ENCODE peak calls at places on chromosomes 5 and 9, in six cellular contexts. Q, V, F, M, U and H are unnamed samples.

GRCh38 chr5:92544567-92544966 is 1036.5 kb downstream of the NR2F1-AS1 start:
- DNase-seq in Q (no peak), V (no peak), F (no peak), M (no peak), U (peak), H (no peak)

GRCh38 chr5:1176473-1177391 is 24.7 kb upstream of the SLC6A19 start:
- DNase-seq in Q (no peak), V (no peak), F (peak), M (no peak), U (no peak), H (no peak)

GRCh38 chr9:85630676-85631075 is 111.1 kb downstream of the AGTPBP1 start:
- DNase-seq in Q (no peak), V (no peak), F (no peak), M (peak), U (no peak), H (no peak)

GRCh38 chr9:37566716-37567115 is 9.5 kb downstream of the FBXO10 start:
- DNase-seq in Q (no peak), V (no peak), F (no peak), M (no peak), U (no peak), H (no peak)

GRCh38 chr9:89153618-89154017 is 25.0 kb downstream of the SHC3 start:
- DNase-seq in Q (no peak), V (no peak), F (peak), M (peak), U (peak), H (no peak)

GRCh38 chr5:135239461-135240282 is 159.4 kb downstream of the MACROH2A1 start:
- DNase-seq in Q (peak), V (no peak), F (no peak), M (no peak), U (peak), H (peak)

GRCh38 chr9:34552606-34552981 is 29.8 kb upstream of the ENHO start:
- DNase-seq in Q (peak), V (no peak), F (no peak), M (no peak), U (no peak), H (no peak)

GRCh38 chr5:124289122-124289521 is 457.3 kb downstream of the ZNF608 start:
- DNase-seq in Q (no peak), V (no peak), F (peak), M (no peak), U (no peak), H (no peak)

GRCh38 chr9:85859751-85860150 is 81.2 kb upstream of the NAA35 start:
- DNase-seq in Q (no peak), V (no peak), F (no peak), M (peak), U (no peak), H (no peak)

GRCh38 chr9:75121914-75122558 is 33.7 kb downstream of the OSTF1 start:
- DNase-seq in Q (no peak), V (no peak), F (no peak), M (no peak), U (no peak), H (no peak)

GRCh38 chr5:79873216-79873615 is 117.8 kb downstream of the MTX3 start:
- DNase-seq in Q (no peak), V (no peak), F (no peak), M (no peak), U (no peak), H (no peak)

GRCh38 chr5:59115345-59115744 is 532.5 kb downstream of the RAB3C start:
- DNase-seq in Q (no peak), V (no peak), F (no peak), M (no peak), U (peak), H (no peak)

GRCh38 chr5:34957857-34958690 is 28.7 kb downstream of the DNAJC21 start:
- DNase-seq in Q (no peak), V (peak), F (no peak), M (peak), U (peak), H (no peak)

GRCh38 chr9:38043931-38044623 is 24.9 kb downstream of the SHB start:
- DNase-seq in Q (no peak), V (no peak), F (no peak), M (peak), U (no peak), H (no peak)

GRCh38 chr9:91185193-91185886 is 176.4 kb downstream of the AUH start:
- DNase-seq in Q (no peak), V (no peak), F (no peak), M (no peak), U (no peak), H (no peak)

GRCh38 chr9:87063246-87063645 is 115.9 kb upstream of the GAS1 start:
- DNase-seq in Q (no peak), V (no peak), F (no peak), M (no peak), U (no peak), H (no peak)

GRCh38 chr9:7782390-7783120 is 17.0 kb downstream of the DMAC1 start:
- DNase-seq in Q (no peak), V (no peak), F (no peak), M (no peak), U (no peak), H (no peak)

GRCh38 chr9:37309136-37309535 is 113.4 kb upstream of the GRHPR start:
- DNase-seq in Q (no peak), V (peak), F (no peak), M (peak), U (no peak), H (no peak)

GRCh38 chr9:110115868-110116542 is 92.0 kb downstream of the C9orf152 start:
- DNase-seq in Q (no peak), V (no peak), F (no peak), M (peak), U (peak), H (no peak)

GRCh38 chr5:171418982-171419662 is at the start of gene FGF18:
- DNase-seq in Q (peak), V (peak), F (peak), M (peak), U (peak), H (peak)

GRCh38 chr5:54895816-54896341 is 89.5 kb downstream of the ESM1 start:
- DNase-seq in Q (no peak), V (peak), F (no peak), M (peak), U (peak), H (no peak)

GRCh38 chr9:6733243-6733642 is 24.5 kb upstream of the KDM4C start:
- DNase-seq in Q (peak), V (no peak), F (no peak), M (no peak), U (no peak), H (no peak)

GRCh38 chr5:72648511-72648910 is 141.3 kb upstream of the ZNF366 start:
- DNase-seq in Q (no peak), V (no peak), F (peak), M (peak), U (no peak), H (no peak)

GRCh38 chr5:44085083-44085482 is 304.1 kb downstream of the FGF10 start:
- DNase-seq in Q (no peak), V (no peak), F (no peak), M (no peak), U (no peak), H (no peak)

GRCh38 chr5:107449369-107449768 is 221.4 kb downstream of the EFNA5 start:
- DNase-seq in Q (no peak), V (peak), F (no peak), M (no peak), U (no peak), H (no peak)

GRCh38 chr9:127968717-127969383 is 11.9 kb downstream of the EEIG1 start:
- DNase-seq in Q (no peak), V (no peak), F (peak), M (peak), U (peak), H (no peak)

GRCh38 chr9:107548298-107549142 is 59.0 kb upstream of the KLF4 start:
- DNase-seq in Q (no peak), V (no peak), F (peak), M (peak), U (peak), H (no peak)

GRCh38 chr5:172007153-172007794 is 836 bp upstream of the FBXW11 start:
- DNase-seq in Q (no peak), V (peak), F (no peak), M (peak), U (no peak), H (no peak)

GRCh38 chr9:113535756-113536155 is 72.2 kb downstream of the RGS3 start:
- DNase-seq in Q (peak), V (no peak), F (no peak), M (no peak), U (no peak), H (no peak)

GRCh38 chr5:105508519-105508918 is 1945.9 kb upstream of the NUDT12 start:
- DNase-seq in Q (no peak), V (no peak), F (no peak), M (peak), U (peak), H (no peak)

GRCh38 chr5:160119142-160119904 is at the start of gene PWWP2A:
- DNase-seq in Q (peak), V (peak), F (peak), M (peak), U (peak), H (peak)
- TF ChIP-seq CTCF in Q (peak), V (peak), F (peak), M (no peak), U (no peak), H (peak)

DNA sequence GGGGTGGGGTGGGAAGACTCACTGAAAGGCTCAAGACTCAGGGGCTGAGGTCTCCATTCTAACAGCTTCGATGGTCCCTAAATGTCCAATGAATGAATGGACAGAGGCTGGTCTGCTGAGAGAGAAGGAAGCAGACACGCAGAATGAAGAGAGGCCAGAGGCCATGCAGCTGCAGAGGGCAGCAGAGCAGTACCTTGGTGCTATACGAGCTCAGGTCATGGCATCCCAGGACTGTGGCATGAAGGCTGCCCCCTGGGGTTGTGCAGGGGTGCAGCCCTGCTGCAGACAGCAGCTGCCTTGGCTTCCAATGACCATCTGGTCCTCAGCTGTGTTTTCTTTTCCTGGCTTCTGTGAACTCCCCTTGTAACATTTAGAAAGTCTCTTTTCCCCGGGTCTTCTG is 15.2 kb upstream of the CORO2A start:
- DNase-seq in Q (no peak), V (no peak), F (no peak), M (no peak), U (no peak), H (no peak)
- TF ChIP-seq CTCF in Q (no peak), V (peak), F (no peak), M (no peak), U (peak), H (no peak)

GRCh38 chr5:53128481-53128880 is 18.9 kb upstream of the MOCS2 start:
- DNase-seq in Q (no peak), V (no peak), F (no peak), M (no peak), U (no peak), H (no peak)

GRCh38 chr5:53126514-53126913 is 17.0 kb upstream of the MOCS2 start:
- DNase-seq in Q (no peak), V (no peak), F (no peak), M (peak), U (peak), H (no peak)

GRCh38 chr5:53127107-53127506 is 17.6 kb upstream of the MOCS2 start:
- DNase-seq in Q (no peak), V (no peak), F (no peak), M (no peak), U (no peak), H (no peak)

GRCh38 chr5:53120165-53120564 is 10.6 kb upstream of the MOCS2 start:
- DNase-seq in Q (no peak), V (no peak), F (no peak), M (no peak), U (no peak), H (no peak)

DNA sequence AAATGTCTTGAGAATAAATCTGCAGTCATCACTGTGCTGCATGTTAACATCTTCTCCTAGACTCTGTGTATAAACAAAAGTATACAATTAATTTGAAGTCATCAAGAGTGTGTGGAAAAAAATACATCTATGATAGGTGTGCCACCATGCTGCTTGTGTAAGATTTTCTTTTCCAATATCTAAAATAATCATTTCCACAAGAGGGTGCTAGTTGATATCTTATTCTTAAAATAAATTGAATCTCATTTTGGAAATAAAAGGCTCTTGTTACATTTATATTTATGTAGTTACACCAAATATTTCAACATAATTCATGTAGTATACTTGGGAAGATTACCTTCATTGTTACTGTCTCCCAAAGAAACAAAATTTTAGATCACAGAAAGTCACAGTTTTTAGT is 14.1 kb upstream of the MOCS2 start:
- DNase-seq in Q (no peak), V (no peak), F (no peak), M (peak), U (peak), H (no peak)
- TF ChIP-seq CTCF in Q (no peak), V (peak), F (no peak), M (no peak), U (no peak), H (peak)

DNA sequence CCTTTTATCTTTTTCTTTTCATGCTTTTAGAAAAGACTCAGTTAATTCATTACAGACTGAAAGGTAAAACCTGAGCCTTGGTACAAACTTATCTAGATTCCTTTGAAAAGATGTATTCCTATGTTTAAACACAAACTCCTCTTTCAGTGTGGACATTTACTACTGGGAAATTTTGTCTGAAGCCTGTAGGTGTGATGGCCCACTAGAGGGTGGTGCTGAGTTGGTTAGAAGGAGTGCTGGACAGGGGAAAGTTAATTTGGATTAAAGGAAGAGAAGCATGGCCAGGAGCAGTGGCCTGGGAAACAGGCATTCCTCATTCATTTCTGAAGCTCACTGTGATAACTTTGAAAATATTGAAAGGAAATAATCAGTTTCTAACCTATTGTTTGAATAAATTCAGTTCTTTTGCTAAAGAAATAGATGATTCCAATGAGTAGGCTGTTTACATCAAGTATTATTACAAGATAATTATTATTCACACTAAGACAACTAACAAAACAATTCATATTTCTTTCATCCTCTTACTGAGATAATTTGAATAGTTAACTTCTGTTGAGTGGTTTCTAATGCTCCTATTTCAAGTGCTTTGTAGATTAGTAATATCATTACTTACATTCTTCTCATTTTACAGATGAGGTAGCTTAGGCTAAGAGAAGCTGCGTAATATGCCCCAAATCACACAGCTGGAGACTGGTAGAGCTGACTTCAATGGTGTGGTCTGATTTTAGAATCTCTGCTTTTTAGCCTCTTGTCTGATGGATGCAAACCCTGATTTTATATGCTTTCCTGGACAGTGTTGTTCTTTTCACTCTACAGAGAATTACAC is 150.9 kb downstream of the ADGRV1 start:
- DNase-seq in Q (no peak), V (peak), F (no peak), M (peak), U (peak), H (no peak)
- TF ChIP-seq CTCF in Q (peak), V (peak), F (peak), M (peak), U (peak), H (peak)

DNA sequence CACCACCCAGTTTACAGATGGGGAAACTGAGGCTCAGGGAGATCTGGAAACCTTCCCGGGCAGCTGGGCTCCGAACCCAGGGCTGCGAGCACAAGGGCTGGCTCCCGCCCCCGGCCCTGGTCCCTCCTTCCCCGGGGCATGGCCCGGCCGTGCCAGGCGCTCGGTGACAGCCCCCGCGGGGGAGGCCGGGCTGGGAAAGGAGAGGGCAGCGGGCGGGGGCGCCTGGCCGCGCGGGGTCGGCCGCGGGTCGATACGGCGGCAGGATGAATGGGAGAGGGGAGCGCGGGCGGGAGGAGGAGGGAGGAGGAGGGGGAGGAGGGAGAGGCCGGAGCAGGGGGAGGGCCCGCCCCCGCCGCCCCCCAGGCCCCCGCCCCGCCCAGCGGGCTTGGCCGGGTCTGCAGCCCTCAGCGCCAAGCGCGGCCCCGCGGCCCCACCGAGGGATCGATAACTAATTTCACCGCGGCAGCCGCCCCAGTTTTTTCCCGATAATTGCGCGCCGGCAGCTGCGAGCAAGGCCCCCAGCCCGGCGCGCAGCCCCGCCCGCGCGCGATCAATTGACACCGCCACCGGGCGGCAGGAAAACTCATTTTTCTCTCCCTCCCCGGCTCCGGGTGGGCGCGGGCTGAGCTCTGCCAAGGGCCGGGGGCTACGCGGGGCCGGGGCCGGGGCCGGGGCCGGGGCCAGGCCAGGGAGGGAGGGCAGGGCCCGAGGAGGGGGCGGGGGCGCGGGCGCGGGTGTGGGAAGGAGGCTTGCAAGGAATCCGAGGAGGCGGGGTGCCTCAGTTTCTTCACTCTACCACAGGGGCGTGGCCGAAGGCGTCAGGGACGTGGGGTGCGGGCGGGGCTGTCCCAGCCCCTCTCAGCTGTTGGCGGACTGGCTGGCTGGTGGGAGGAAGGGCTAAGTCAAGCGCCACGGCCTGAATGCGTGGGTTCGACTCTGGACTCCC is 52.1 kb downstream of the C9orf50 start:
- DNase-seq in Q (no peak), V (no peak), F (peak), M (no peak), U (no peak), H (peak)
- TF ChIP-seq CTCF in Q (peak), V (no peak), F (no peak), M (no peak), U (no peak), H (peak)